ENCODE peak calls at places on chromosomes 7 and 10, in ten cellular contexts. One of them, this sample, is unnamed.

GRCh38 chr7:44733708-44734481 is 14.8 kb upstream of the ZMIZ2 start:
- DNase-seq in naive thymus-derived CD8-positive, alpha-beta T cell: no peak
- DNase-seq in fibroblast of mammary gland: peak
- DNase-seq in T-helper 9 cell: no peak
- DNase-seq in HT-29: peak
- DNase-seq in Kasumi-1: no peak
- DNase-seq in hepatocyte: no peak
- DNase-seq in bronchial epithelial cell: peak
- DNase-seq in fibroblast of pulmonary artery: peak
- DNase-seq in astrocyte of the spinal cord: peak
- DNase-seq in this sample: no peak

GRCh38 chr7:69962077-69962855 is 364.0 kb downstream of the AUTS2 start:
- DNase-seq in naive thymus-derived CD8-positive, alpha-beta T cell: no peak
- DNase-seq in fibroblast of mammary gland: no peak
- DNase-seq in T-helper 9 cell: no peak
- DNase-seq in HT-29: no peak
- DNase-seq in Kasumi-1: no peak
- DNase-seq in hepatocyte: peak
- DNase-seq in bronchial epithelial cell: no peak
- DNase-seq in fibroblast of pulmonary artery: peak
- DNase-seq in astrocyte of the spinal cord: peak
- DNase-seq in this sample: no peak

GRCh38 chr7:26284995-26285632 is 6.5 kb upstream of the SNX10 start:
- DNase-seq in naive thymus-derived CD8-positive, alpha-beta T cell: no peak
- DNase-seq in fibroblast of mammary gland: no peak
- DNase-seq in T-helper 9 cell: no peak
- DNase-seq in HT-29: peak
- DNase-seq in Kasumi-1: peak
- DNase-seq in hepatocyte: no peak
- DNase-seq in bronchial epithelial cell: peak
- DNase-seq in fibroblast of pulmonary artery: no peak
- DNase-seq in astrocyte of the spinal cord: no peak
- DNase-seq in this sample: no peak

GRCh38 chr10:119516381-119517234 is 25.9 kb downstream of the RGS10 start:
- DNase-seq in naive thymus-derived CD8-positive, alpha-beta T cell: peak
- DNase-seq in fibroblast of mammary gland: no peak
- DNase-seq in T-helper 9 cell: peak
- DNase-seq in HT-29: no peak
- DNase-seq in Kasumi-1: peak
- DNase-seq in hepatocyte: no peak
- DNase-seq in bronchial epithelial cell: no peak
- DNase-seq in fibroblast of pulmonary artery: no peak
- DNase-seq in astrocyte of the spinal cord: peak
- DNase-seq in this sample: peak

GRCh38 chr10:126097558-126098215 is 201.3 kb downstream of the FANK1 start:
- DNase-seq in naive thymus-derived CD8-positive, alpha-beta T cell: no peak
- DNase-seq in fibroblast of mammary gland: no peak
- DNase-seq in T-helper 9 cell: no peak
- DNase-seq in HT-29: no peak
- DNase-seq in Kasumi-1: peak
- DNase-seq in hepatocyte: no peak
- DNase-seq in bronchial epithelial cell: no peak
- DNase-seq in fibroblast of pulmonary artery: no peak
- DNase-seq in astrocyte of the spinal cord: no peak
- DNase-seq in this sample: no peak

GRCh38 chr7:11701829-11702560 is 130.0 kb downstream of the THSD7A start:
- DNase-seq in naive thymus-derived CD8-positive, alpha-beta T cell: no peak
- DNase-seq in fibroblast of mammary gland: no peak
- DNase-seq in T-helper 9 cell: no peak
- DNase-seq in HT-29: no peak
- DNase-seq in Kasumi-1: no peak
- DNase-seq in hepatocyte: no peak
- DNase-seq in bronchial epithelial cell: no peak
- DNase-seq in fibroblast of pulmonary artery: no peak
- DNase-seq in astrocyte of the spinal cord: peak
- DNase-seq in this sample: no peak

GRCh38 chr7:128166603-128167315 is 74.3 kb upstream of the LEP start:
- DNase-seq in naive thymus-derived CD8-positive, alpha-beta T cell: no peak
- DNase-seq in fibroblast of mammary gland: no peak
- DNase-seq in T-helper 9 cell: no peak
- DNase-seq in HT-29: no peak
- DNase-seq in Kasumi-1: no peak
- DNase-seq in hepatocyte: peak
- DNase-seq in bronchial epithelial cell: no peak
- DNase-seq in fibroblast of pulmonary artery: no peak
- DNase-seq in astrocyte of the spinal cord: peak
- DNase-seq in this sample: no peak

GRCh38 chr10:29955308-29955935 is 104.0 kb downstream of the JCAD start:
- DNase-seq in naive thymus-derived CD8-positive, alpha-beta T cell: no peak
- DNase-seq in fibroblast of mammary gland: peak
- DNase-seq in T-helper 9 cell: no peak
- DNase-seq in HT-29: no peak
- DNase-seq in Kasumi-1: no peak
- DNase-seq in hepatocyte: no peak
- DNase-seq in bronchial epithelial cell: peak
- DNase-seq in fibroblast of pulmonary artery: peak
- DNase-seq in astrocyte of the spinal cord: peak
- DNase-seq in this sample: no peak

GRCh38 chr10:50988792-50989191 is 85.5 kb upstream of the PRKG1 start:
- DNase-seq in naive thymus-derived CD8-positive, alpha-beta T cell: no peak
- DNase-seq in fibroblast of mammary gland: peak
- DNase-seq in T-helper 9 cell: no peak
- DNase-seq in HT-29: peak
- DNase-seq in Kasumi-1: peak
- DNase-seq in hepatocyte: peak
- DNase-seq in bronchial epithelial cell: peak
- DNase-seq in fibroblast of pulmonary artery: peak
- DNase-seq in astrocyte of the spinal cord: peak
- DNase-seq in this sample: no peak

GRCh38 chr10:15182541-15183207 is 14.2 kb upstream of the NMT2 start:
- DNase-seq in naive thymus-derived CD8-positive, alpha-beta T cell: no peak
- DNase-seq in fibroblast of mammary gland: peak
- DNase-seq in T-helper 9 cell: no peak
- DNase-seq in HT-29: no peak
- DNase-seq in Kasumi-1: no peak
- DNase-seq in hepatocyte: peak
- DNase-seq in bronchial epithelial cell: no peak
- DNase-seq in fibroblast of pulmonary artery: peak
- DNase-seq in astrocyte of the spinal cord: no peak
- DNase-seq in this sample: no peak

GRCh38 chr7:27198871-27199801 is 755 bp downstream of the HOXA13 start:
- DNase-seq in naive thymus-derived CD8-positive, alpha-beta T cell: no peak
- DNase-seq in fibroblast of mammary gland: no peak
- DNase-seq in T-helper 9 cell: no peak
- DNase-seq in HT-29: peak
- DNase-seq in Kasumi-1: no peak
- DNase-seq in hepatocyte: no peak
- DNase-seq in bronchial epithelial cell: no peak
- DNase-seq in fibroblast of pulmonary artery: no peak
- DNase-seq in astrocyte of the spinal cord: no peak
- DNase-seq in this sample: no peak

GRCh38 chr7:30452278-30452930 is 26.2 kb downstream of the NOD1 start:
- DNase-seq in naive thymus-derived CD8-positive, alpha-beta T cell: no peak
- DNase-seq in fibroblast of mammary gland: no peak
- DNase-seq in T-helper 9 cell: no peak
- DNase-seq in HT-29: no peak
- DNase-seq in Kasumi-1: no peak
- DNase-seq in hepatocyte: no peak
- DNase-seq in bronchial epithelial cell: no peak
- DNase-seq in fibroblast of pulmonary artery: no peak
- DNase-seq in astrocyte of the spinal cord: no peak
- DNase-seq in this sample: no peak

GRCh38 chr10:104642311-104643022 is 1.4 kb downstream of the SORCS3 start:
- DNase-seq in naive thymus-derived CD8-positive, alpha-beta T cell: no peak
- DNase-seq in fibroblast of mammary gland: peak
- DNase-seq in T-helper 9 cell: no peak
- DNase-seq in HT-29: no peak
- DNase-seq in Kasumi-1: no peak
- DNase-seq in hepatocyte: peak
- DNase-seq in bronchial epithelial cell: peak
- DNase-seq in fibroblast of pulmonary artery: no peak
- DNase-seq in astrocyte of the spinal cord: peak
- DNase-seq in this sample: no peak

GRCh38 chr7:112788778-112789343 is 1.3 kb downstream of the TMEM168 start:
- DNase-seq in naive thymus-derived CD8-positive, alpha-beta T cell: no peak
- DNase-seq in fibroblast of mammary gland: no peak
- DNase-seq in T-helper 9 cell: no peak
- DNase-seq in HT-29: no peak
- DNase-seq in Kasumi-1: no peak
- DNase-seq in hepatocyte: no peak
- DNase-seq in bronchial epithelial cell: no peak
- DNase-seq in fibroblast of pulmonary artery: no peak
- DNase-seq in astrocyte of the spinal cord: no peak
- DNase-seq in this sample: no peak

GRCh38 chr7:74443591-74444365 is 9.9 kb upstream of the GTF2IRD1 start:
- DNase-seq in naive thymus-derived CD8-positive, alpha-beta T cell: no peak
- DNase-seq in fibroblast of mammary gland: no peak
- DNase-seq in T-helper 9 cell: no peak
- DNase-seq in HT-29: no peak
- DNase-seq in Kasumi-1: no peak
- DNase-seq in hepatocyte: no peak
- DNase-seq in bronchial epithelial cell: no peak
- DNase-seq in fibroblast of pulmonary artery: no peak
- DNase-seq in astrocyte of the spinal cord: no peak
- DNase-seq in this sample: no peak

GRCh38 chr10:46232666-46233065 is 54.1 kb upstream of the ANTXRL start:
- DNase-seq in naive thymus-derived CD8-positive, alpha-beta T cell: no peak
- DNase-seq in fibroblast of mammary gland: no peak
- DNase-seq in T-helper 9 cell: no peak
- DNase-seq in HT-29: no peak
- DNase-seq in Kasumi-1: no peak
- DNase-seq in hepatocyte: no peak
- DNase-seq in bronchial epithelial cell: no peak
- DNase-seq in fibroblast of pulmonary artery: no peak
- DNase-seq in astrocyte of the spinal cord: no peak
- DNase-seq in this sample: no peak

GRCh38 chr7:73850781-73851207 is 8.5 kb upstream of the METTL27 start:
- DNase-seq in naive thymus-derived CD8-positive, alpha-beta T cell: no peak
- DNase-seq in fibroblast of mammary gland: peak
- DNase-seq in T-helper 9 cell: no peak
- DNase-seq in HT-29: peak
- DNase-seq in Kasumi-1: no peak
- DNase-seq in hepatocyte: peak
- DNase-seq in bronchial epithelial cell: peak
- DNase-seq in fibroblast of pulmonary artery: peak
- DNase-seq in astrocyte of the spinal cord: peak
- DNase-seq in this sample: no peak

GRCh38 chr7:107355616-107356015 is 114.2 kb upstream of the GPR22 start:
- DNase-seq in naive thymus-derived CD8-positive, alpha-beta T cell: no peak
- DNase-seq in fibroblast of mammary gland: peak
- DNase-seq in T-helper 9 cell: no peak
- DNase-seq in HT-29: no peak
- DNase-seq in Kasumi-1: no peak
- DNase-seq in hepatocyte: no peak
- DNase-seq in bronchial epithelial cell: no peak
- DNase-seq in fibroblast of pulmonary artery: no peak
- DNase-seq in astrocyte of the spinal cord: peak
- DNase-seq in this sample: no peak

GRCh38 chr10:63976538-63976937 is 455.3 kb downstream of the REEP3 start:
- DNase-seq in naive thymus-derived CD8-positive, alpha-beta T cell: no peak
- DNase-seq in fibroblast of mammary gland: peak
- DNase-seq in T-helper 9 cell: no peak
- DNase-seq in HT-29: peak
- DNase-seq in Kasumi-1: peak
- DNase-seq in hepatocyte: peak
- DNase-seq in bronchial epithelial cell: peak
- DNase-seq in fibroblast of pulmonary artery: peak
- DNase-seq in astrocyte of the spinal cord: no peak
- DNase-seq in this sample: no peak

GRCh38 chr7:3092468-3092867 is 48.8 kb upstream of the CARD11 start:
- DNase-seq in naive thymus-derived CD8-positive, alpha-beta T cell: peak
- DNase-seq in fibroblast of mammary gland: no peak
- DNase-seq in T-helper 9 cell: peak
- DNase-seq in HT-29: no peak
- DNase-seq in Kasumi-1: peak
- DNase-seq in hepatocyte: no peak
- DNase-seq in bronchial epithelial cell: peak
- DNase-seq in fibroblast of pulmonary artery: peak
- DNase-seq in astrocyte of the spinal cord: peak
- DNase-seq in this sample: peak

GRCh38 chr10:20274580-20274979 is 458.3 kb downstream of the PLXDC2 start:
- DNase-seq in naive thymus-derived CD8-positive, alpha-beta T cell: no peak
- DNase-seq in fibroblast of mammary gland: peak
- DNase-seq in T-helper 9 cell: no peak
- DNase-seq in HT-29: no peak
- DNase-seq in Kasumi-1: no peak
- DNase-seq in hepatocyte: no peak
- DNase-seq in bronchial epithelial cell: peak
- DNase-seq in fibroblast of pulmonary artery: no peak
- DNase-seq in astrocyte of the spinal cord: no peak
- DNase-seq in this sample: no peak

GRCh38 chr10:89942217-89942616 is 240.8 kb downstream of the KIF20B start:
- DNase-seq in naive thymus-derived CD8-positive, alpha-beta T cell: no peak
- DNase-seq in fibroblast of mammary gland: no peak
- DNase-seq in T-helper 9 cell: no peak
- DNase-seq in HT-29: no peak
- DNase-seq in Kasumi-1: no peak
- DNase-seq in hepatocyte: no peak
- DNase-seq in bronchial epithelial cell: no peak
- DNase-seq in fibroblast of pulmonary artery: no peak
- DNase-seq in astrocyte of the spinal cord: peak
- DNase-seq in this sample: no peak

GRCh38 chr10:9036711-9037204 is 982.3 kb downstream of the GATA3 start:
- DNase-seq in naive thymus-derived CD8-positive, alpha-beta T cell: no peak
- DNase-seq in fibroblast of mammary gland: no peak
- DNase-seq in T-helper 9 cell: no peak
- DNase-seq in HT-29: no peak
- DNase-seq in Kasumi-1: no peak
- DNase-seq in hepatocyte: no peak
- DNase-seq in bronchial epithelial cell: no peak
- DNase-seq in fibroblast of pulmonary artery: no peak
- DNase-seq in astrocyte of the spinal cord: no peak
- DNase-seq in this sample: no peak

GRCh38 chr10:42866115-42866995 is 83.8 kb downstream of the BMS1 start:
- DNase-seq in naive thymus-derived CD8-positive, alpha-beta T cell: peak
- DNase-seq in fibroblast of mammary gland: peak
- DNase-seq in T-helper 9 cell: peak
- DNase-seq in HT-29: peak
- DNase-seq in Kasumi-1: peak
- DNase-seq in hepatocyte: peak
- DNase-seq in bronchial epithelial cell: peak
- DNase-seq in fibroblast of pulmonary artery: peak
- DNase-seq in astrocyte of the spinal cord: peak
- DNase-seq in this sample: no peak

GRCh38 chr10:69090687-69091450 is 3.0 kb downstream of the SRGN start:
- DNase-seq in naive thymus-derived CD8-positive, alpha-beta T cell: no peak
- DNase-seq in fibroblast of mammary gland: peak
- DNase-seq in T-helper 9 cell: no peak
- DNase-seq in HT-29: no peak
- DNase-seq in Kasumi-1: no peak
- DNase-seq in hepatocyte: no peak
- DNase-seq in bronchial epithelial cell: no peak
- DNase-seq in fibroblast of pulmonary artery: no peak
- DNase-seq in astrocyte of the spinal cord: peak
- DNase-seq in this sample: no peak

GRCh38 chr10:29895436-29895835 is 163.9 kb downstream of the JCAD start:
- DNase-seq in naive thymus-derived CD8-positive, alpha-beta T cell: no peak
- DNase-seq in fibroblast of mammary gland: peak
- DNase-seq in T-helper 9 cell: no peak
- DNase-seq in HT-29: no peak
- DNase-seq in Kasumi-1: no peak
- DNase-seq in hepatocyte: peak
- DNase-seq in bronchial epithelial cell: no peak
- DNase-seq in fibroblast of pulmonary artery: peak
- DNase-seq in astrocyte of the spinal cord: peak
- DNase-seq in this sample: no peak

GRCh38 chr7:67731704-67732103 is 735.1 kb downstream of the TYW1 start:
- DNase-seq in naive thymus-derived CD8-positive, alpha-beta T cell: no peak
- DNase-seq in fibroblast of mammary gland: no peak
- DNase-seq in T-helper 9 cell: no peak
- DNase-seq in HT-29: no peak
- DNase-seq in Kasumi-1: no peak
- DNase-seq in hepatocyte: no peak
- DNase-seq in bronchial epithelial cell: no peak
- DNase-seq in fibroblast of pulmonary artery: no peak
- DNase-seq in astrocyte of the spinal cord: no peak
- DNase-seq in this sample: no peak

GRCh38 chr10:62637249-62638061 is 167.1 kb upstream of the ADO start:
- DNase-seq in naive thymus-derived CD8-positive, alpha-beta T cell: peak
- DNase-seq in fibroblast of mammary gland: peak
- DNase-seq in T-helper 9 cell: peak
- DNase-seq in HT-29: no peak
- DNase-seq in Kasumi-1: peak
- DNase-seq in hepatocyte: no peak
- DNase-seq in bronchial epithelial cell: peak
- DNase-seq in fibroblast of pulmonary artery: peak
- DNase-seq in astrocyte of the spinal cord: no peak
- DNase-seq in this sample: peak

This sample was measured in T-cell.